ENCODE peak calls at places on chromosomes 12 and 14, in six cellular contexts. H is nephron progenitor cell, M is NCI-H1092 treated with DMSO at 0.1 percent for 48 hours, Z is NCI-H2029 treated with DMSO at 0.1 percent for 48 hours, O is NCI-H1105, T is AG04450. P is an unnamed sample.

GRCh38 chr12:55692631-55693322 is 14.9 kb downstream of the ITGA7 start:
- DNase-seq in Z (no peak), M (no peak), T (no peak), O (no peak), H (no peak), P (no peak)

GRCh38 chr14:99035268-99035667 is 236.7 kb downstream of the BCL11B start:
- DNase-seq in T (no peak), O (no peak), Z (no peak), M (no peak), H (no peak), P (no peak)

GRCh38 chr12:40145896-40146295 is 40.0 kb upstream of the SLC2A13 start:
- DNase-seq in M (no peak), H (no peak), T (no peak), Z (no peak), O (no peak), P (no peak)

GRCh38 chr12:56932146-56932545 is 2.1 kb downstream of the SDR9C7 start:
- DNase-seq in H (no peak), O (no peak), M (no peak), Z (no peak), T (no peak), P (no peak)

GRCh38 chr14:61479746-61480502 is 158.5 kb downstream of the PRKCH start:
- DNase-seq in T (no peak), Z (no peak), O (no peak), M (no peak), H (no peak), P (no peak)

GRCh38 chr14:64671591-64671990 is 32.6 kb upstream of the PLEKHG3 start:
- DNase-seq in T (peak; percentile 39), O (peak; percentile 68), M (peak; percentile 61), Z (no peak), H (no peak), P (peak; percentile 78)

GRCh38 chr14:97180304-97181200 is 383.4 kb downstream of the VRK1 start:
- DNase-seq in O (no peak), Z (no peak), M (no peak), T (no peak), H (no peak), P (no peak)

GRCh38 chr14:64706552-64707193 is 2.4 kb downstream of the PLEKHG3 start:
- DNase-seq in H (peak; percentile 69), T (no peak), M (no peak), O (no peak), Z (no peak), P (no peak)

GRCh38 chr12:37548266-37548805 is 768.2 kb upstream of the ALG10B start:
- DNase-seq in M (no peak), Z (no peak), O (no peak), H (no peak), T (no peak), P (no peak)

GRCh38 chr12:56928262-56928661 is 5.9 kb downstream of the SDR9C7 start:
- DNase-seq in Z (no peak), T (no peak), H (no peak), O (no peak), M (no peak), P (no peak)

P was measured in NCI-H1694 treated with DMSO at 0.1 percent for 48 hours.